ENCODE peak calls at places on chromosomes 2 and 18, in six cellular contexts. U is A549, M is K562, N is HepG2, W is GM12878, C is upper lobe of left lung. H is an unnamed sample.

GRCh38 chr2:73359915-73360697 is 25.5 kb upstream of the ALMS1 start:
- ATAC-seq in N (no peak), C (no peak), W (no peak), U (no peak), M (no peak), H (no peak)

GRCh38 chr18:44214396-44214795 is 466.3 kb upstream of the SETBP1 start:
- ATAC-seq in W (no peak), C (no peak), M (no peak), U (no peak), N (no peak), H (no peak)

GRCh38 chr2:140869107-140869506 is 1261.7 kb downstream of the LRP1B start:
- ATAC-seq in U (no peak), M (no peak), C (no peak), N (no peak), W (no peak), H (no peak)

GRCh38 chr2:85920810-85921545 is 32.2 kb upstream of the ST3GAL5 start:
- ATAC-seq in M (peak), C (no peak), W (no peak), U (peak), N (peak), H (peak)

GRCh38 chr2:152627010-152627957 is 90.0 kb downstream of the PRPF40A start:
- ATAC-seq in N (peak), W (peak), U (peak), M (peak), C (no peak), H (no peak)

GRCh38 chr2:42793314-42794270 is 1.2 kb upstream of the HAAO start:
- ATAC-seq in C (no peak), W (peak), U (no peak), N (peak), M (no peak), H (no peak)

GRCh38 chr2:130391872-130392670 is 36.2 kb downstream of the PTPN18 start:
- ATAC-seq in W (peak), C (no peak), U (peak), N (peak), M (no peak), H (no peak)

GRCh38 chr2:119202610-119203351 is 20.9 kb upstream of the STEAP3 start:
- ATAC-seq in U (no peak), M (no peak), W (no peak), C (no peak), N (no peak), H (no peak)

GRCh38 chr18:48749768-48750167 is 201.0 kb downstream of the SMAD7 start:
- ATAC-seq in W (no peak), N (no peak), U (no peak), M (no peak), C (peak), H (peak)

GRCh38 chr2:28521663-28522062 is 25.8 kb downstream of the PLB1 start:
- ATAC-seq in W (no peak), N (no peak), C (peak), U (peak), M (peak), H (no peak)

DNA sequence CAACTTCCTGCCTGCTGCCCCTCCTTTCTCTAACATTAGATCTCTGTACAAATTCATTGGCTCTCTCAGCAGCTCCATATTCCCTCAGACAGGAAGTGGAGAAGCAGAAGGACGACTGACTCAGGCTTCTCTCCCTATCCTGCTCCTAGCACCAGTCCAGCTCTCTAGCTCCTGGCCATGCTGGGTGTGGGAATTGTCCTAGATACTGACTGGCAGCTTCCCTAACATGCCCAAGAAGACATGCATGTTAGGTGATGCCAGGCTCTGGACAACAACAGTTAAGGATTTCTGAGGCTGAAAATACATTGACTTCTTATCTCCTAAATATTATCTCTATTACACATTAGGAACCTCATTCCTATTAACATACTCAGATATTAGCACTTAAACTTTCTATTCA is 292.9 kb downstream of the IKZF2 start:
- ATAC-seq in N (no peak), C (no peak), W (no peak), M (no peak), U (no peak), H (no peak)
- H3K4me3 ChIP-seq in N (no peak), C (no peak), W (no peak), M (no peak), U (no peak), H (no peak)

DNA sequence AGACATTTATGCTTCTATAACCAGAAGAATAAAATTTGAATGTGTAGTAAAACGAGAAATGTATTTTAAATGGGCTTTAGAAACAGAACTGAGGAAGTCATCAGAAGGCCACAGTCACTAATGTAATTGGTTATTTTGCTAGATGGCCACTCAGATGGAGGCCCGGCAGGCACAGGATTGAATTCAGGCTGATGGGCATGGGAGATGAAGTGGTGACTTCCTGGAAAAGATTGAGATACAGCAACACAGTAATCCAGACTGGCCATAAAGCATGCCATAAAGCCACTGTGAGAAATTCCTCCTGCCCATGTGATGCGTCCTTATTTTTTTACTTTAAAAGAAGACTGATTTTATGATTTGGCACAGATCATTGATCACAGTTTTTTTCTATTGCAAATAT is 297.7 kb downstream of the ICOS start:
- ATAC-seq in N (no peak), W (no peak), M (no peak), C (no peak), U (no peak), H (no peak)
- TF ChIP-seq EP300 in N (no peak), W (no peak), M (no peak), C (no peak), U (no peak), H (no peak)

GRCh38 chr2:241859017-241859435 is 332 bp upstream of the PDCD1 start:
- ATAC-seq in W (peak), N (no peak), C (no peak), U (no peak), M (peak), H (no peak)

GRCh38 chr2:241857041-241857541 is 1.6 kb downstream of the PDCD1 start:
- ATAC-seq in M (no peak), W (no peak), C (no peak), N (no peak), U (no peak), H (no peak)

GRCh38 chr2:241855888-241856422 is 2.7 kb downstream of the PDCD1 start:
- ATAC-seq in M (no peak), W (no peak), U (no peak), C (no peak), N (no peak), H (no peak)

GRCh38 chr2:241858206-241859016 is at the start of gene PDCD1:
- ATAC-seq in U (peak), N (peak), M (peak), C (no peak), W (peak), H (no peak)

DNA sequence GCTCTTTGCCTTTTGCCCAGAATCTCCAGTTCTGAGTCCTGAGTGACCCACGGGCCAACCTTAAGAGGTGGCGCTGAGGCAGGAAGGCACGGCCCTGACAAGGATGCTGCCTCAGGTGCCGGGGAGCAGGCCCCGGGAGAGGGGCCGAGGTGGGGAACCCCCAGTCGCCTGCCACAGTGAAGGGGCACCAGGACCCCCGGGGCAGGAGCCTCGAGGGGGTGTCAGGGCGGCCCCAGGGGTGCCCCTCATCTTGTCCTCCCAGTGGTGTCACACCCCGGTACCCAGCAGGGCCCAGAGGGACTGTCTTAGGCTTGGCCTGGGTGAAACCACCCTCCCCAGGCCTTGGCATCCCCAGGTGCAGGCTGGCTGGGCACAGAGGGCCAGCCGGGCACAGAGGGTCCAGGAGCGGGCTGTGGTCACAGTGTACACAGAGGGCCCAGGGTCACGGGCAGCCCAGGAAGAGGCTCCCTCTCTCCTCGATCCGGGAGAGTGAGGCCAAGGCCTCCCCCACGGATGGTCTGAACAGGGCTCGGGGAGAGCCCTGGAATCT is 1.0 kb downstream of the PDCD1 start:
- ATAC-seq in W (no peak), U (no peak), C (no peak), M (no peak), N (peak), H (no peak)
- H3K4me3 ChIP-seq in W (peak), U (no peak), C (peak), M (no peak), N (no peak), H (peak)

DNA sequence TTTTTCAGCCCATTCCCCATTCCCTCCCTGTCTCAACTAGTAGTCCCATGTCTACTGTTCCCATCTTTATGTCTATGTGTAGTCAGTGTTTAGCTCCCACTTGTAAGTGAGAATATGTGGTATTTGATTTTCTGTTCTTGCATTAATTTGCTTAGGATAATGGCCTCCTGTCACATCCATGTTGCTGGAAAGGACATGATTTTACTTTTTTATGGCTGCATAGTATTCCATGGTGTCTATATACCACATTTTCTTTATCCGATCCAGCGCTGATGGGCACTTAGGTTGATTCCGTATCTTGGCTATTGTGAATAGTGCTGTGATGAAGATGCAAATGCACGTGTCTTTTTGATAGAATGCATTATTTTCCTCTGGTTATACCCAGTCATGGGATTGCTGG is 21.7 kb upstream of the ITGA6 start:
- ATAC-seq in U (no peak), M (no peak), C (no peak), W (no peak), N (no peak), H (no peak)
- TF ChIP-seq EP300 in U (no peak), M (no peak), C (no peak), W (no peak), N (no peak), H (no peak)

DNA sequence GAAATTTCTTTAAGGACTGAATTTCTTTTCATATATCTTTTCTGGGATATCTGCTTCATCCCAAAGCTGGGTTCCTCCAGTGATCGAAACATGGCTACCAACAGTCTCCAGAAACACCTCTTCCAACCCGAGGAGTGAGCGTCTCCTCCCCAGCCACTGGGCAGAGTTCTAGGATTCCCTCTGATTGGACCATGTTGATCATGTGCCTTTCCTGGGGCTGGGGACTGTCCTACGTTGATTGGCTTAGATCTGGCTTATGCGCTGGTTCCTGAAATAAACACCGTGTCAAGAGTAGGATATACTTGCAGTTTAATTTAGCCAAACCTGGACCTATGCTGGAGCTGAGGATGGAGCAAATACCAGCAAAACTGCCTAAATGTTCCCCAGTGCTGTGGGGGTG is 55.5 kb upstream of the SLC16A14 start:
- ATAC-seq in W (no peak), M (peak), U (peak), N (peak), C (peak), H (no peak)
- H3K4me3 ChIP-seq in W (no peak), M (no peak), U (no peak), N (no peak), C (no peak), H (no peak)